ENCODE peak calls at places on chromosomes 16 and 17, in eight cellular contexts. N is iPS DF 19.7, I is NCI-H2171 treated with DMSO at 0.1 percent for 48 hours, M is lower leg skin, E is NCI-H2081, L is stomach, F is endothelial cell, D is neuronal stem cell. H is an unnamed sample.

GRCh38 chr16:58451945-58452401 is 48.0 kb upstream of the NDRG4 start:
- DNase-seq in I (peak), E (no peak), L (no peak), D (no peak), N (no peak), F (no peak), M (no peak), H (peak)

GRCh38 chr17:81244358-81245023 is 5.4 kb downstream of the NDUFAF8 start:
- DNase-seq in M (no peak), E (no peak), I (no peak), L (no peak), D (no peak), F (no peak), N (no peak), H (no peak)

GRCh38 chr16:28992496-28992895 is 7.6 kb downstream of the LAT start:
- DNase-seq in D (no peak), F (no peak), L (no peak), N (no peak), I (no peak), M (no peak), E (no peak), H (no peak)

GRCh38 chr17:78144146-78144719 is 2.0 kb upstream of the C17orf99 start:
- DNase-seq in N (no peak), E (no peak), L (peak), I (no peak), M (peak), F (no peak), D (no peak), H (peak)

GRCh38 chr17:40153603-40154238 is 13.4 kb downstream of the CASC3 start:
- DNase-seq in F (no peak), N (no peak), I (no peak), E (no peak), D (no peak), M (no peak), L (no peak), H (no peak)

GRCh38 chr17:58279016-58279671 is 1.6 kb downstream of the MPO start:
- DNase-seq in N (no peak), L (no peak), D (no peak), I (no peak), M (no peak), F (no peak), E (no peak), H (peak)

GRCh38 chr17:45574376-45574775 is 83.9 kb upstream of the PLEKHM1 start:
- DNase-seq in N (no peak), F (no peak), I (no peak), D (no peak), L (no peak), M (no peak), E (no peak), H (no peak)

GRCh38 chr17:43025766-43026537 is 921 bp downstream of the RND2 start:
- DNase-seq in E (no peak), N (no peak), I (no peak), D (no peak), L (no peak), F (no peak), M (no peak), H (no peak)

GRCh38 chr16:84735846-84736586 is 36.2 kb downstream of the USP10 start:
- DNase-seq in E (peak), I (peak), N (no peak), F (no peak), L (peak), D (no peak), M (no peak), H (no peak)